ENCODE peak calls at places on chromosome 2, in eight cellular contexts. E, N, K, X, C, S, W and T are unnamed samples.

GRCh38 chr2:222309361-222309760 is 10.6 kb upstream of the PAX3 start:
- DNase-seq in E (no peak), N (no peak), K (no peak), X (no peak), C (no peak), S (no peak), W (no peak), T (no peak)

GRCh38 chr2:164642946-164643555 is 21.8 kb upstream of the GRB14 start:
- DNase-seq in E (no peak), N (no peak), K (no peak), X (no peak), C (no peak), S (no peak), W (no peak), T (no peak)

GRCh38 chr2:156826342-156826933 is 390.3 kb downstream of the GPD2 start:
- DNase-seq in E (no peak), N (no peak), K (no peak), X (no peak), C (no peak), S (no peak), W (no peak), T (no peak)

GRCh38 chr2:196233033-196233807 is 61.8 kb upstream of the STK17B start:
- DNase-seq in E (no peak), N (peak; percentile 32), K (no peak), X (peak; percentile 65), C (peak; percentile 9), S (no peak), W (no peak), T (no peak)

GRCh38 chr2:178101321-178102079 is 10.7 kb upstream of the RBM45 start:
- DNase-seq in E (no peak), N (no peak), K (no peak), X (no peak), C (peak; percentile 36), S (no peak), W (no peak), T (no peak)

GRCh38 chr2:33765122-33765521 is 166.0 kb upstream of the FAM98A start:
- DNase-seq in E (no peak), N (no peak), K (peak; percentile 2), X (no peak), C (no peak), S (no peak), W (no peak), T (no peak)

GRCh38 chr2:46954951-46955571 is 39.5 kb upstream of the MCFD2 start:
- DNase-seq in E (no peak), N (no peak), K (no peak), X (no peak), C (peak; percentile 45), S (no peak), W (no peak), T (no peak)

GRCh38 chr2:223880779-223881178 is 43.4 kb upstream of the AP1S3 start:
- DNase-seq in E (no peak), N (no peak), K (no peak), X (no peak), C (no peak), S (no peak), W (no peak), T (no peak)

GRCh38 chr2:88170472-88170892 is 336 bp downstream of the THNSL2 start:
- DNase-seq in E (peak; percentile 49), N (no peak), K (peak; percentile 58), X (no peak), C (peak; percentile 6), S (no peak), W (no peak), T (no peak)

GRCh38 chr2:135091681-135092080 is 39.6 kb downstream of the RAB3GAP1 start:
- DNase-seq in E (no peak), N (no peak), K (no peak), X (no peak), C (no peak), S (no peak), W (no peak), T (no peak)

GRCh38 chr2:200661477-200661876 is 75.7 kb downstream of the AOX1 start:
- DNase-seq in E (no peak), N (no peak), K (no peak), X (no peak), C (no peak), S (no peak), W (no peak), T (no peak)

GRCh38 chr2:192218970-192219369 is 24.2 kb upstream of the TMEFF2 start:
- DNase-seq in E (no peak), N (no peak), K (no peak), X (no peak), C (no peak), S (no peak), W (no peak), T (no peak)

GRCh38 chr2:11571170-11571569 is 37.3 kb downstream of the GREB1 start:
- DNase-seq in E (no peak), N (no peak), K (no peak), X (no peak), C (no peak), S (no peak), W (peak; percentile 3), T (no peak)

GRCh38 chr2:119694994-119695521 is 16.1 kb downstream of the TMEM177 start:
- DNase-seq in E (peak; percentile 45), N (no peak), K (peak; percentile 53), X (peak; percentile 39), C (no peak), S (no peak), W (no peak), T (no peak)

GRCh38 chr2:75466708-75467311 is 93.9 kb downstream of the EVA1A start:
- DNase-seq in E (no peak), N (peak; percentile 4), K (peak; percentile 19), X (no peak), C (peak; percentile 30), S (no peak), W (no peak), T (no peak)

GRCh38 chr2:216594081-216594480 is 39.1 kb upstream of the IGFBP2 start:
- DNase-seq in E (no peak), N (no peak), K (no peak), X (no peak), C (no peak), S (no peak), W (no peak), T (no peak)

GRCh38 chr2:126359494-126359893 is 296.5 kb upstream of the GYPC start:
- DNase-seq in E (no peak), N (peak; percentile 6), K (no peak), X (peak; percentile 3), C (peak; percentile 38), S (no peak), W (no peak), T (no peak)

GRCh38 chr2:28956415-28956826 is 24.7 kb upstream of the TOGARAM2 start:
- DNase-seq in E (peak; percentile 5), N (peak; percentile 49), K (peak; percentile 73), X (no peak), C (peak; percentile 20), S (no peak), W (no peak), T (peak; percentile 43)

GRCh38 chr2:158818511-158818910 is 23.4 kb downstream of the DAPL1 start:
- DNase-seq in E (no peak), N (no peak), K (no peak), X (no peak), C (no peak), S (no peak), W (no peak), T (no peak)

GRCh38 chr2:214543386-214543955 is 132.6 kb downstream of the VWC2L start:
- DNase-seq in E (no peak), N (no peak), K (peak; percentile 84), X (peak; percentile 67), C (no peak), S (no peak), W (no peak), T (no peak)

GRCh38 chr2:25685030-25685429 is 11.7 kb upstream of the DTNB start:
- DNase-seq in E (no peak), N (no peak), K (no peak), X (no peak), C (no peak), S (no peak), W (peak; percentile 17), T (no peak)

GRCh38 chr2:54757496-54757895 is 34.0 kb downstream of the EML6 start:
- DNase-seq in E (peak; percentile 27), N (no peak), K (no peak), X (peak; percentile 24), C (no peak), S (no peak), W (no peak), T (no peak)

GRCh38 chr2:192013211-192013610 is 166.3 kb upstream of the CAVIN2 start:
- DNase-seq in E (no peak), N (no peak), K (no peak), X (no peak), C (no peak), S (no peak), W (no peak), T (no peak)

GRCh38 chr2:74566423-74567085 is 12.0 kb downstream of the DOK1 start:
- DNase-seq in E (no peak), N (no peak), K (no peak), X (no peak), C (no peak), S (peak; percentile 25), W (no peak), T (no peak)

GRCh38 chr2:9630001-9630749 is 622 bp downstream of the YWHAQ start:
- DNase-seq in E (peak; percentile 73), N (peak; percentile 90), K (peak; percentile 94), X (peak; percentile 86), C (peak; percentile 72), S (peak; percentile 32), W (peak; percentile 91), T (peak; percentile 58)

GRCh38 chr2:37459095-37459981 is 114.9 kb downstream of the QPCT start:
- DNase-seq in E (no peak), N (no peak), K (no peak), X (no peak), C (no peak), S (no peak), W (no peak), T (no peak)

GRCh38 chr2:120429586-120430500 is 83.9 kb downstream of the INHBB start:
- DNase-seq in E (no peak), N (no peak), K (peak; percentile 46), X (no peak), C (no peak), S (no peak), W (peak; percentile 38), T (no peak)

GRCh38 chr2:207311316-207312005 is 145.7 kb upstream of the KLF7 start:
- DNase-seq in E (no peak), N (peak; percentile 47), K (no peak), X (peak; percentile 15), C (peak; percentile 95), S (peak; percentile 12), W (no peak), T (no peak)

GRCh38 chr2:715847-716573 is 38.8 kb upstream of the TMEM18 start:
- DNase-seq in E (no peak), N (no peak), K (peak; percentile 27), X (no peak), C (peak; percentile 34), S (no peak), W (no peak), T (no peak)

GRCh38 chr2:64214281-64215115 is 70.3 kb upstream of the PELI1 start:
- DNase-seq in E (no peak), N (peak; percentile 73), K (no peak), X (no peak), C (no peak), S (no peak), W (no peak), T (no peak)

GRCh38 chr2:158740591-158740990 is 54.5 kb upstream of the DAPL1 start:
- DNase-seq in E (no peak), N (no peak), K (no peak), X (no peak), C (no peak), S (no peak), W (no peak), T (no peak)

GRCh38 chr2:7011376-7012083 is 94.3 kb downstream of the RNF144A start:
- DNase-seq in E (no peak), N (no peak), K (peak; percentile 81), X (no peak), C (peak; percentile 33), S (no peak), W (no peak), T (no peak)

GRCh38 chr2:158319269-158319668 is 137.3 kb downstream of the CCDC148 start:
- DNase-seq in E (no peak), N (no peak), K (no peak), X (no peak), C (no peak), S (no peak), W (no peak), T (no peak)

GRCh38 chr2:9525266-9525665 is 30.4 kb downstream of the ADAM17 start:
- DNase-seq in E (no peak), N (no peak), K (no peak), X (no peak), C (no peak), S (no peak), W (no peak), T (no peak)